ENCODE peak calls at places on chromosomes 3 and 15, in five cellular contexts. R is esophagus muscularis mucosa, E is esophagus squamous epithelium, K is sigmoid colon, T is A549. B is an unnamed sample.

GRCh38 chr15:40471105-40471777 is 457 bp downstream of the CHST14 start:
- DNase-seq in R (no peak), E (no peak), K (no peak), T (no peak), B (no peak)

GRCh38 chr3:150132101-150132749 is 161.5 kb upstream of the PFN2 start:
- DNase-seq in R (no peak), E (no peak), K (no peak), T (no peak), B (no peak)

GRCh38 chr15:82176528-82176927 is 86.0 kb downstream of the EFL1 start:
- DNase-seq in R (no peak), E (no peak), K (no peak), T (no peak), B (no peak)

GRCh38 chr3:115279939-115280338 is 132.9 kb upstream of the ZBTB20 start:
- DNase-seq in R (no peak), E (no peak), K (no peak), T (no peak), B (no peak)

GRCh38 chr3:15399970-15400369 is 27.4 kb downstream of the METTL6 start:
- DNase-seq in R (no peak), E (no peak), K (peak; percentile 44), T (no peak), B (no peak)

GRCh38 chr15:78264304-78265136 is at the start of gene DNAJA4:
- DNase-seq in R (no peak), E (no peak), K (peak; percentile 83), T (no peak), B (no peak)

GRCh38 chr3:166663194-166663593 is 716.9 kb downstream of the ZBBX start:
- DNase-seq in R (no peak), E (no peak), K (no peak), T (no peak), B (no peak)

GRCh38 chr3:69181592-69182211 is 59.3 kb upstream of the LMOD3 start:
- DNase-seq in R (no peak), E (no peak), K (no peak), T (no peak), B (peak; percentile 13)

GRCh38 chr15:99115300-99116215 is 10.7 kb downstream of the SYNM start:
- DNase-seq in R (no peak), E (no peak), K (peak; percentile 64), T (no peak), B (no peak)

GRCh38 chr3:150681037-150681436 is 22.7 kb downstream of the ERICH6 start:
- DNase-seq in R (no peak), E (no peak), K (no peak), T (no peak), B (no peak)

GRCh38 chr15:75573001-75573400 is 6.1 kb downstream of the PTPN9 start:
- DNase-seq in R (no peak), E (no peak), K (no peak), T (no peak), B (no peak)

GRCh38 chr3:5058463-5058862 is 63.6 kb upstream of the ARL8B start:
- DNase-seq in R (no peak), E (no peak), K (no peak), T (no peak), B (no peak)

GRCh38 chr3:28279770-28280169 is 38.4 kb downstream of the CMC1 start:
- DNase-seq in R (no peak), E (no peak), K (no peak), T (no peak), B (no peak)

GRCh38 chr3:194129581-194130133 is 6.3 kb upstream of the HES1 start:
- DNase-seq in R (no peak), E (no peak), K (peak; percentile 20), T (no peak), B (no peak)

GRCh38 chr15:53693729-53694533 is 65.5 kb downstream of the WDR72 start:
- DNase-seq in R (no peak), E (no peak), K (peak; percentile 77), T (no peak), B (no peak)

GRCh38 chr3:18225709-18226108 is 199.4 kb downstream of the SATB1 start:
- DNase-seq in R (no peak), E (no peak), K (no peak), T (no peak), B (no peak)
- TF ChIP-seq CTCF in R (no peak), E (no peak), K (no peak), T (no peak), B (no peak)

DNA sequence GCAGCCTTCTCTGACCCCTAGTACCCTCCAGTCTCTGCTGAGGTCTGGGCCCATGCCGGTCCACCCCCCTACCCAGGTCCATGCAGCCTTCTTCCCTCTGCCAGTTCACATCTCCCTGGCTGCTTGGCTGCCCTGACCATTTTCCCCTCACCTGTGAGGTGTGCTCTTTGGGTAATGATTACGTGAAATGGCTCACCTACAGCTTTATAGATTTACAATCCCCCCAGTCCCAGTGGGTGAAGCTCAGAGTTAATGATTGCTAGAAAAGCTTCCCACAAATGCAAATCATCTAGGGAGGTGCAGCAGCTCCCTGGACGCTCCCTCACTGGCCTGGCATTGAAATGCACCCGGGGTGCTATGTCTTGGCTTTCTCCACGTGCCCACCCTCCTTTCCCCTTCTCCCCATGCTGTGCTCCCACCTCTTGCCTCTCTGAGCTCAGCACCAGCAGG is 18.7 kb downstream of the PAQR5 start:
- DNase-seq in R (no peak), E (no peak), K (no peak), T (no peak), B (no peak)
- TF ChIP-seq POLR2A in R (no peak), E (no peak), K (peak; percentile 36), T (no peak), B (no peak)

DNA sequence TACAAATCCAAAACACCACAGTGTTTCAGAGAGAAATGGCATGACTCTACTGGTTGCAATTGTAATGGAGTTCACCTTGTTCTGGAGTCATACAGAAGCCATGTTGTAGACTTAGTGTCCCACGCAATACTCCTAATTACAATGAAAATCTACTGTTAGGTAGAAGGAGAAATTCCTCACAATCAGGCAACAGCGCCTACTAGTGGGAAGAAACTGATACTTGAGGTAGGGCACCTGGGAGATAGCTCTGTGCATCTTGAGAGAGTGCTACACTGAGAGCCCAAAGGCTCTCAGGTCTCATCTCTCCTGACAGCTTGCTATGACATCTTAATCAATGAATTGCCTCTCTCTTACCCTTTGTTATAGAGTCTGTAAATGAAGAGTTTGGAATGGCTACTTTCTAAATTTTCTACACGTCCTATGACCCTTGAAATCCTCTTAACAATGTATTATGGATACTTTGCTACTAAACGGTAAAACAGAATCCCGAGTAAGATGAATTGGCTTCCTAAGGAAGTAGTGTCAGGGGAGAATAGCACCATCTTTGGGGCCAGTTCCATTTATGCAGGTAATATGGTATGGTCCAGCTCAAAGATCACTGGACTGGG is 422.7 kb upstream of the TPRG1 start:
- DNase-seq in R (no peak), E (no peak), K (no peak), T (no peak), B (no peak)
- TF ChIP-seq CTCF in R (no peak), E (peak; percentile 50), K (no peak), T (no peak), B (no peak)

GRCh38 chr3:13145131-13145825 is 72.0 kb upstream of the IQSEC1 start:
- DNase-seq in R (no peak), E (no peak), K (peak; percentile 46), T (no peak), B (no peak)

GRCh38 chr3:13147344-13147743 is 74.1 kb upstream of the IQSEC1 start:
- DNase-seq in R (no peak), E (no peak), K (no peak), T (no peak), B (no peak)

GRCh38 chr3:13148126-13148525 is 74.9 kb upstream of the IQSEC1 start:
- DNase-seq in R (no peak), E (no peak), K (peak; percentile 20), T (no peak), B (no peak)

GRCh38 chr3:13145826-13146642 is 72.8 kb upstream of the IQSEC1 start:
- DNase-seq in R (no peak), E (no peak), K (peak; percentile 48), T (no peak), B (no peak)

DNA sequence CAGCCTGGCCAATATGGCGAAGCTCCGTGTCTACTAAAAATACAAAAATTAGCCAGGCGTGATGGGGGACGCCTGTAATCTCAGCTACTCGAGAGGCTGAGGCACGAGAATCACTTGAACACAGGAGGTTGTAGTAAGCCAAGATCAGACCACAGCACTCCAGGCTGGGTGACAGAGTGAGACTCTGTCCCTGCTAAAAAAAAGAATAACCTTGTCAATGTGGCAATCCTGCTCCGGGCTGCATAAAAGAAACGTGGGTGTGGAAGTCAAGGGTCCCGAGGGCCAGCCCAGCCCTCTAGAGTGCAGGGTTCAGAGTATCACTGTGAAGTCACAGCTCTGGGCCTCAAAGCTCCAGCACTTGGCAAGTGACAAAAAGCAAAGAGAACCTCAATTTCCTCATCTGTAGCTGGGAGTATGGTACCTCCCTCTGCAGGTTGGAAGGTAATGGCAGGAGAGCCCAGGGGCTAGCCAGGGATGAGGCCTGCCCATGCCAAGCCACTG is 73.5 kb upstream of the IQSEC1 start:
- DNase-seq in R (no peak), E (no peak), K (peak; percentile 10), T (no peak), B (no peak)
- TF ChIP-seq POLR2A in R (no peak), E (no peak), K (no peak), T (no peak), B (no peak)

GRCh38 chr3:168511428-168512014 is 415.8 kb upstream of the GOLIM4 start:
- DNase-seq in R (no peak), E (no peak), K (no peak), T (no peak), B (no peak)
- TF ChIP-seq CTCF in R (peak; percentile 47), E (no peak), K (peak; percentile 29), T (peak; percentile 30), B (no peak)

B was measured in vagina.